ENCODE peak calls at places on chromosomes 12 and 14, in four cellular contexts. One of them, this sample, is unnamed.

GRCh38 chr12:105986779-105987686 is 151.7 kb downstream of the NUAK1 start:
- DNase-seq in HepG2: no peak
- DNase-seq in WTC11: no peak
- DNase-seq in GM12878: no peak
- DNase-seq in this sample: no peak

GRCh38 chr14:33682746-33683145 is 268.1 kb downstream of the EGLN3 start:
- DNase-seq in HepG2: no peak
- DNase-seq in WTC11: no peak
- DNase-seq in GM12878: no peak
- DNase-seq in this sample: no peak

GRCh38 chr14:26841920-26842741 is 244.3 kb upstream of the NOVA1 start:
- DNase-seq in HepG2: peak
- DNase-seq in WTC11: no peak
- DNase-seq in GM12878: no peak
- DNase-seq in this sample: peak

GRCh38 chr14:63210812-63211211 is 6.6 kb downstream of the RHOJ start:
- DNase-seq in HepG2: no peak
- DNase-seq in WTC11: no peak
- DNase-seq in GM12878: no peak
- DNase-seq in this sample: no peak

GRCh38 chr14:61479746-61480502 is 158.5 kb downstream of the PRKCH start:
- DNase-seq in HepG2: no peak
- DNase-seq in WTC11: no peak
- DNase-seq in GM12878: no peak
- DNase-seq in this sample: no peak

GRCh38 chr12:133227281-133227852 is 8.3 kb downstream of the ANHX start:
- DNase-seq in HepG2: no peak
- DNase-seq in WTC11: no peak
- DNase-seq in GM12878: no peak
- DNase-seq in this sample: no peak

GRCh38 chr12:109900752-109901580 is 892 bp downstream of the TCHP start:
- DNase-seq in HepG2: no peak
- DNase-seq in WTC11: peak
- DNase-seq in GM12878: no peak
- DNase-seq in this sample: no peak

GRCh38 chr12:30420561-30420960 is 275.1 kb downstream of the IPO8 start:
- DNase-seq in HepG2: no peak
- DNase-seq in WTC11: no peak
- DNase-seq in GM12878: no peak
- DNase-seq in this sample: no peak

GRCh38 chr14:97699026-97699425 is 901.8 kb downstream of the VRK1 start:
- DNase-seq in HepG2: no peak
- DNase-seq in WTC11: no peak
- DNase-seq in GM12878: no peak
- DNase-seq in this sample: no peak

GRCh38 chr12:98696036-98696646 is 51.1 kb downstream of the APAF1 start:
- DNase-seq in HepG2: no peak
- DNase-seq in WTC11: peak
- DNase-seq in GM12878: no peak
- DNase-seq in this sample: no peak

GRCh38 chr14:92506230-92506629 is 7.4 kb upstream of the RIN3 start:
- DNase-seq in HepG2: no peak
- DNase-seq in WTC11: no peak
- DNase-seq in GM12878: no peak
- DNase-seq in this sample: no peak

GRCh38 chr12:47360771-47361388 is 281.1 kb upstream of the AMIGO2 start:
- DNase-seq in HepG2: no peak
- DNase-seq in WTC11: no peak
- DNase-seq in GM12878: no peak
- DNase-seq in this sample: no peak

GRCh38 chr12:97404093-97404492 is 58.5 kb upstream of the RMST start:
- DNase-seq in HepG2: no peak
- DNase-seq in WTC11: no peak
- DNase-seq in GM12878: no peak
- DNase-seq in this sample: no peak

GRCh38 chr12:97408363-97408762 is 54.2 kb upstream of the RMST start:
- DNase-seq in HepG2: no peak
- DNase-seq in WTC11: no peak
- DNase-seq in GM12878: no peak
- DNase-seq in this sample: no peak

GRCh38 chr12:97404549-97404948 is 58.1 kb upstream of the RMST start:
- DNase-seq in HepG2: peak
- DNase-seq in WTC11: peak
- DNase-seq in GM12878: peak
- DNase-seq in this sample: peak
- TF ChIP-seq ESRRA in HepG2: no peak
- TF ChIP-seq ESRRA in WTC11: no peak
- TF ChIP-seq ESRRA in GM12878: no peak
- TF ChIP-seq ESRRA in this sample: no peak

DNA sequence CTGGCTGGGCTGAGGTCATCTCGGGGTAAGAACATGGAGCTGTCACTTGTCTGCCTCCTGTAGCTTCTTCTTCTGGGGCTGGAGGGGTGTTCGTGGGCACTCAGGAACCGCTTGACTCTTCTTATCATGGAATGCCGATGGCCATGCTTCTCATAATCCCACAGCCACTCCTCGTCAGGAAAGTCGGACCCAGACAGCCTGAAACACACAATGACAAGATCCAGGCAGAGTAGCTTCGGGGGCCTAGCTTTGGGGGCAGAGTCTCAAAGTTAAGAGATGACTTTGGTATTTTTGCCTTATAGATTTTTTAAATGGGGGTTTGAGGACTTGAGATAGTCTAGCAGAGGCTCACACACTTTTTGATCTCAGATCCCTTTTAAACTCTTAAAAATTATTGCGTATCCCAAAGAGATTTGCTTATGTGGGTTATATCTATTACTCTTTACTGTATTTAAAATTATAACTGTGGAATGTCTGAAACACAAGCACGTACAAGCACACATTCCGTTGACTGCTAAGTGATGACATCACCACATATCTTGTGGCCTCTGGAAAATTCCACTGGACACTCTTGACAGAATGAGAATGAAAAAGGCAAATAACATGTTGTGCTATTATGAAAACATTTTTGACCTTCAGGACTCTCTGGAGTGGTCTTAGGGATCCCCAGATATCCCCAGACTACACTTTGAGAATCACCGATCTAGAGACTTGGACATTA is 43.3 kb downstream of the BEST3 start:
- DNase-seq in HepG2: peak
- DNase-seq in WTC11: no peak
- DNase-seq in GM12878: no peak
- DNase-seq in this sample: no peak
- TF ChIP-seq ESRRA in HepG2: no peak
- TF ChIP-seq ESRRA in WTC11: no peak
- TF ChIP-seq ESRRA in GM12878: no peak
- TF ChIP-seq ESRRA in this sample: no peak

GRCh38 chr12:93466625-93467350 is 526 bp upstream of the MRPL42 start:
- DNase-seq in HepG2: no peak
- DNase-seq in WTC11: no peak
- DNase-seq in GM12878: no peak
- DNase-seq in this sample: no peak

GRCh38 chr12:93467351-93468007 is at the start of gene MRPL42:
- DNase-seq in HepG2: peak
- DNase-seq in WTC11: peak
- DNase-seq in GM12878: peak
- DNase-seq in this sample: peak

GRCh38 chr12:93469386-93469785 is 2.1 kb downstream of the MRPL42 start:
- DNase-seq in HepG2: no peak
- DNase-seq in WTC11: no peak
- DNase-seq in GM12878: no peak
- DNase-seq in this sample: no peak

GRCh38 chr12:93468008-93468371 is 676 bp downstream of the MRPL42 start:
- DNase-seq in HepG2: no peak
- DNase-seq in WTC11: no peak
- DNase-seq in GM12878: no peak
- DNase-seq in this sample: no peak
- TF ChIP-seq ESRRA in HepG2: no peak
- TF ChIP-seq ESRRA in WTC11: no peak
- TF ChIP-seq ESRRA in GM12878: no peak
- TF ChIP-seq ESRRA in this sample: no peak

DNA sequence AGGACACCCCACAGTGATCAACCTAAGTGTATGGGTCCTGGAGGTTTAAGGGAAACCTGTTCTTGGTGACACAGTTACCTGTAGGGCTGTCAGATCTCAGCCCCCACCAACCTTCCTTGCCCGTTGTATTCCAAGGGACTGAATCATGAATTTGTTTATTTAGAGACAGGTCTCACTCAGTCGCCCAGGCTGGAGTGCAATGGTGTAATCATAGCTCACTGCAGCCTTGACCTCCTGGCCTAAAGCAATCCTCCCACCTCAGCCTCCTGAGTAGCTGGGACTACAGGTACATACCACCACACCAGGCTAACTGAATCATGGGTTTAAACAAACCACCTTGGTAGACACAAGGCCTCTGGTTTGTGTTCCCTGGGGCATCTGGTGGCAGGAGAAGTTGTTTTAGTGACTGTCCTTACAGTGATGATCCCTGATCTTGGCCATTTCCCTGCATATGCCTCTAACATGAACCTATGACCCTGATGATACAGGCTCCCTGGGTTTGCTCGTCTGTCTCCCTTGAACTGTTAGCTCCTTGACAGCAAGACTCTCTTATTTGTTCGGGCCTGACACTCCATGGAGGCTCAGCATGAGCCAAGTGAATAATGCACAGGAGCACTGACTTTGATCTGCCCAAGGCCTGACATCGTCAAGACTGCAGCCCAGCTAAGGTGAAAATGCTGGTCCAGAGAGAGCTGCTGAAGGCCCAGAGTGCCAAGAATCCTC is 47.9 kb downstream of the PITPNM2 start:
- DNase-seq in HepG2: no peak
- DNase-seq in WTC11: no peak
- DNase-seq in GM12878: no peak
- DNase-seq in this sample: no peak
- TF ChIP-seq ESRRA in HepG2: no peak
- TF ChIP-seq ESRRA in WTC11: no peak
- TF ChIP-seq ESRRA in GM12878: no peak
- TF ChIP-seq ESRRA in this sample: no peak

DNA sequence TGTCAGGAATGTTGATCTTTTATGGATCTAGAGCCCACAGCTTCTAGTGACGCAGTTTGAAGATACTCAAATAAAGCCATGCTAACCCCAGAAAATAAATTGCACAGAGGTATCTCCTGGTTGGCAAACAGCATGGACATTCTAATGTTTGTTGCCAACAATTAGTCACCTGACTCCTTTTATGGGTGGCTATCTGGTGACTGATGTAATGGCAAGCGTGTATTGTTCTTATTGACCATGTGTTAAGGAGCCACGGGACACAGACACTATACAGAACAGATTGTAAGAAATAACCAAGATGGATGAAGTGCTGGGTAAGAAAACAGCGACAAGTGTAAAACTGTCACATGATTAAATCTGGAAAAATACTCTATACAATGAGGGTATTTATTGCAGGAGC is 401.3 kb upstream of the PDE3A start:
- DNase-seq in HepG2: no peak
- DNase-seq in WTC11: no peak
- DNase-seq in GM12878: no peak
- DNase-seq in this sample: peak
- TF ChIP-seq ESRRA in HepG2: no peak
- TF ChIP-seq ESRRA in WTC11: no peak
- TF ChIP-seq ESRRA in GM12878: no peak
- TF ChIP-seq ESRRA in this sample: no peak

GRCh38 chr14:99885649-99885958 is 92.4 kb downstream of the EML1 start:
- DNase-seq in HepG2: no peak
- DNase-seq in WTC11: no peak
- DNase-seq in GM12878: no peak
- DNase-seq in this sample: no peak

GRCh38 chr14:99883866-99884650 is 90.8 kb downstream of the EML1 start:
- DNase-seq in HepG2: no peak
- DNase-seq in WTC11: no peak
- DNase-seq in GM12878: no peak
- DNase-seq in this sample: no peak

GRCh38 chr14:99889268-99889667 is 96.1 kb downstream of the EML1 start:
- DNase-seq in HepG2: no peak
- DNase-seq in WTC11: peak
- DNase-seq in GM12878: no peak
- DNase-seq in this sample: no peak

GRCh38 chr14:99884834-99885648 is 91.8 kb downstream of the EML1 start:
- DNase-seq in HepG2: peak
- DNase-seq in WTC11: no peak
- DNase-seq in GM12878: peak
- DNase-seq in this sample: peak

DNA sequence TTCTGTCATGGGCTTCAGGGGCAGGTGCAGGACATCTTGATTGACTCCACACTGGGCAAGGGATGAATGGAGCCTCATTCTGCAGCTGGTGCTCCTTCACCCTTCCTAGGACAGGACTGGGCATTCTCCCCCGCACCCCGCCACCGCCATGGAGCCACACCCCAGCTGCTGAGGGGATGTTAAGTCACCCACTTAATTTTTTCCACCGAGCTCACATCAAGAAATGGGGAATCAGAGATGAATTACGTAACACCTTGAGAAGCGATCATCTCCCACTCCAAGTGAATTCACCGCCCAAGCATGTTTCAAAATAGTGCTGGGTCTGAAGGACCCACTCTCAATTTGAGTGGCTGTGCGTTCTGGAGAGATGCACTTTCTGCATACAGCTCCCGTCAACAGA is 94.2 kb downstream of the EML1 start:
- DNase-seq in HepG2: no peak
- DNase-seq in WTC11: no peak
- DNase-seq in GM12878: no peak
- DNase-seq in this sample: no peak
- TF ChIP-seq ESRRA in HepG2: no peak
- TF ChIP-seq ESRRA in WTC11: no peak
- TF ChIP-seq ESRRA in GM12878: no peak
- TF ChIP-seq ESRRA in this sample: no peak

DNA sequence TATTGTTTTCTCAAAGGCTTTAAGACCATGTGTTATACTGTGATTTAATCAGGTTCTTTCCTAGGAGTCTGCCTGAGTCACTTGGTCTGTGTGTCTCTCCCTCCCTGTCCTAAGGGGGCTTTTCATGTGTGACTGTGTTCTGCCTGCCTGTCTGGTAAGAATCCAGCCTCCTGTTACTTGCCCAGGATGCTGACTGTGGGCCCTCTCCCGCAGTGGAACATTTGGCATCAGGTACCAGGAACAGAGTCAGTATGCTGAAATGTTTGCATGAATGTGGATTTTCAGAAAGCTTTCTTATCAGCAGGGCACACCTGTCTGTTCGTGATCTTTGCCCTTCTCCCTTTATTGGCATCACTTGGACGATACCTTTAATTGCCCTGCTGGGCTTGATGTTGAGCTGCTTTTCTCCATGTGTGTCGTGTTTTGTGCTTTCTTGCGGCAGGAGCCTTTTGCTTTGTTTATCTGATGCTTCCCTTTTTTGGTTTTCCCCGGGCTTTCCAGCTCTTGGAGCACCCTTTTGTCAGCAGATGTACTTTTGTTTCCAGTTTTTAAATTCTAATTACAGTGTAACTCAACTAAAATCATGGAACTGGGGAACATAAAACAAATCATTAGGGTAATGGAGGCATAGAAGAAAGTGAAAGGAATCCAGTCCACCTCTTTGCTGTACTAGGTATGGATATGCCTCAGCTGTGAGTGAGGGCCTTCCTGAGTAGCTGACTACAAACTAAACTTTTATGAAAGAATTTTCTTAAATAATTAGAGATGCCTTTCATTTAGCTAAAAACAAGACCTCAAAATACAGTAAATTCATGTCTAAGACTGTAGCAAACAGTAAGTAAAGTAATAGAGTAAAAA is 72.5 kb downstream of the TRAF3 start:
- DNase-seq in HepG2: no peak
- DNase-seq in WTC11: no peak
- DNase-seq in GM12878: no peak
- DNase-seq in this sample: no peak
- TF ChIP-seq ESRRA in HepG2: no peak
- TF ChIP-seq ESRRA in WTC11: no peak
- TF ChIP-seq ESRRA in GM12878: no peak
- TF ChIP-seq ESRRA in this sample: no peak